ENCODE peak calls at places on chromosomes 5 and 9, in seven cellular contexts. One of them, this sample, is unnamed.
A peak's percentile ranks its signal among the peaks of the same experiment; 100 is the strongest.

GRCh38 chr9:17906841-17907779 is 328.2 kb downstream of the SH3GL2 start:
- DNase-seq in astrocyte of the spinal cord: no peak
- DNase-seq in fibroblast of lung: no peak
- DNase-seq in Calu3: no peak
- DNase-seq in stomach: peak; percentile 39
- DNase-seq in EL: no peak
- DNase-seq in GM19239: no peak
- DNase-seq in this sample: no peak

GRCh38 chr5:60487466-60487865 is 212.5 kb downstream of the DEPDC1B start:
- DNase-seq in stomach: no peak
- DNase-seq in fibroblast of lung: peak; percentile 48
- DNase-seq in EL: peak; percentile 23
- DNase-seq in astrocyte of the spinal cord: no peak
- DNase-seq in GM19239: no peak
- DNase-seq in Calu3: no peak
- DNase-seq in this sample: no peak

GRCh38 chr5:107676702-107677101 is 6.0 kb upstream of the EFNA5 start:
- DNase-seq in fibroblast of lung: peak; percentile 56
- DNase-seq in astrocyte of the spinal cord: no peak
- DNase-seq in EL: no peak
- DNase-seq in stomach: no peak
- DNase-seq in GM19239: no peak
- DNase-seq in Calu3: no peak
- DNase-seq in this sample: no peak

GRCh38 chr5:133457439-133457838 is 154.9 kb downstream of the FSTL4 start:
- DNase-seq in astrocyte of the spinal cord: no peak
- DNase-seq in Calu3: no peak
- DNase-seq in stomach: no peak
- DNase-seq in fibroblast of lung: no peak
- DNase-seq in EL: no peak
- DNase-seq in GM19239: no peak
- DNase-seq in this sample: no peak

GRCh38 chr9:134411451-134412297 is 85.4 kb downstream of the RXRA start:
- DNase-seq in Calu3: no peak
- DNase-seq in GM19239: no peak
- DNase-seq in EL: no peak
- DNase-seq in stomach: no peak
- DNase-seq in astrocyte of the spinal cord: no peak
- DNase-seq in fibroblast of lung: no peak
- DNase-seq in this sample: no peak

GRCh38 chr9:87504938-87505337 is 7.3 kb downstream of the DAPK1 start:
- DNase-seq in Calu3: no peak
- DNase-seq in astrocyte of the spinal cord: no peak
- DNase-seq in EL: no peak
- DNase-seq in fibroblast of lung: no peak
- DNase-seq in stomach: no peak
- DNase-seq in GM19239: no peak
- DNase-seq in this sample: no peak

GRCh38 chr5:78766412-78766762 is 117.8 kb upstream of the LHFPL2 start:
- DNase-seq in GM19239: no peak
- DNase-seq in Calu3: no peak
- DNase-seq in astrocyte of the spinal cord: no peak
- DNase-seq in EL: no peak
- DNase-seq in fibroblast of lung: no peak
- DNase-seq in stomach: no peak
- DNase-seq in this sample: no peak

GRCh38 chr9:126440938-126441337 is 114.3 kb downstream of the MVB12B start:
- DNase-seq in Calu3: no peak
- DNase-seq in stomach: no peak
- DNase-seq in astrocyte of the spinal cord: peak; percentile 59
- DNase-seq in EL: peak; percentile 25
- DNase-seq in GM19239: no peak
- DNase-seq in fibroblast of lung: peak; percentile 83
- DNase-seq in this sample: no peak

GRCh38 chr5:132492386-132492785 is 1.8 kb upstream of the IRF1 start:
- DNase-seq in astrocyte of the spinal cord: no peak
- DNase-seq in GM19239: no peak
- DNase-seq in stomach: no peak
- DNase-seq in EL: no peak
- DNase-seq in fibroblast of lung: peak; percentile 25
- DNase-seq in Calu3: no peak
- DNase-seq in this sample: no peak

GRCh38 chr5:72556351-72557146 is 49.3 kb upstream of the ZNF366 start:
- DNase-seq in astrocyte of the spinal cord: peak; percentile 64
- DNase-seq in EL: peak; percentile 77
- DNase-seq in stomach: peak; percentile 34
- DNase-seq in Calu3: peak; percentile 55
- DNase-seq in fibroblast of lung: peak; percentile 61
- DNase-seq in GM19239: peak; percentile 40
- DNase-seq in this sample: peak; percentile 72

GRCh38 chr5:59760798-59761348 is 132.7 kb downstream of the PDE4D start:
- DNase-seq in GM19239: no peak
- DNase-seq in astrocyte of the spinal cord: peak; percentile 78
- DNase-seq in EL: peak; percentile 64
- DNase-seq in fibroblast of lung: peak; percentile 75
- DNase-seq in Calu3: peak; percentile 17
- DNase-seq in stomach: no peak
- DNase-seq in this sample: no peak

GRCh38 chr5:93576994-93577575 is 3.9 kb downstream of the NR2F1-AS1 start:
- DNase-seq in Calu3: no peak
- DNase-seq in fibroblast of lung: no peak
- DNase-seq in astrocyte of the spinal cord: no peak
- DNase-seq in GM19239: no peak
- DNase-seq in stomach: no peak
- DNase-seq in EL: no peak
- DNase-seq in this sample: no peak

GRCh38 chr9:126642839-126643238 is 29.1 kb downstream of the LMX1B start:
- DNase-seq in fibroblast of lung: no peak
- DNase-seq in stomach: no peak
- DNase-seq in Calu3: no peak
- DNase-seq in GM19239: no peak
- DNase-seq in astrocyte of the spinal cord: no peak
- DNase-seq in EL: no peak
- DNase-seq in this sample: no peak

GRCh38 chr9:93468763-93469456 is 15.5 kb upstream of the FAM120AOS start:
- DNase-seq in stomach: no peak
- DNase-seq in Calu3: no peak
- DNase-seq in EL: peak; percentile 36
- DNase-seq in astrocyte of the spinal cord: peak; percentile 54
- DNase-seq in fibroblast of lung: peak; percentile 29
- DNase-seq in GM19239: no peak
- DNase-seq in this sample: no peak

GRCh38 chr5:135195267-135195603 is 161.2 kb upstream of the PITX1 start:
- DNase-seq in astrocyte of the spinal cord: peak; percentile 30
- DNase-seq in stomach: no peak
- DNase-seq in fibroblast of lung: peak; percentile 65
- DNase-seq in GM19239: no peak
- DNase-seq in EL: no peak
- DNase-seq in Calu3: no peak
- DNase-seq in this sample: no peak

GRCh38 chr5:63961598-63962161 is 565 bp downstream of the HTR1A start:
- DNase-seq in Calu3: no peak
- DNase-seq in fibroblast of lung: no peak
- DNase-seq in EL: no peak
- DNase-seq in astrocyte of the spinal cord: no peak
- DNase-seq in GM19239: no peak
- DNase-seq in stomach: no peak
- DNase-seq in this sample: no peak

GRCh38 chr9:106731910-106732309 is 131.1 kb upstream of the ZNF462 start:
- DNase-seq in EL: no peak
- DNase-seq in GM19239: no peak
- DNase-seq in fibroblast of lung: no peak
- DNase-seq in stomach: no peak
- DNase-seq in astrocyte of the spinal cord: no peak
- DNase-seq in Calu3: no peak
- DNase-seq in this sample: no peak

GRCh38 chr9:124652203-124652992 is 118.7 kb downstream of the NR6A1 start:
- DNase-seq in fibroblast of lung: peak; percentile 99
- DNase-seq in stomach: no peak
- DNase-seq in astrocyte of the spinal cord: peak; percentile 87
- DNase-seq in GM19239: no peak
- DNase-seq in Calu3: no peak
- DNase-seq in EL: peak; percentile 99
- DNase-seq in this sample: peak; percentile 48

GRCh38 chr9:121950441-121950840 is 142.7 kb downstream of the TTLL11 start:
- DNase-seq in GM19239: no peak
- DNase-seq in fibroblast of lung: no peak
- DNase-seq in Calu3: no peak
- DNase-seq in EL: no peak
- DNase-seq in astrocyte of the spinal cord: no peak
- DNase-seq in stomach: no peak
- DNase-seq in this sample: no peak

GRCh38 chr9:133706651-133707050 is 31.5 kb downstream of the SARDH start:
- DNase-seq in EL: no peak
- DNase-seq in fibroblast of lung: no peak
- DNase-seq in astrocyte of the spinal cord: no peak
- DNase-seq in GM19239: no peak
- DNase-seq in stomach: no peak
- DNase-seq in Calu3: no peak
- DNase-seq in this sample: no peak

GRCh38 chr9:18925880-18926279 is 107.1 kb downstream of the SAXO1 start:
- DNase-seq in stomach: no peak
- DNase-seq in fibroblast of lung: no peak
- DNase-seq in astrocyte of the spinal cord: no peak
- DNase-seq in Calu3: no peak
- DNase-seq in EL: no peak
- DNase-seq in GM19239: no peak
- DNase-seq in this sample: no peak